ENCODE peak calls at places on chromosome 2, in nine cellular contexts. One of them, this sample, is unnamed.

GRCh38 chr2:208407667-208408066 is 1.1 kb downstream of the PTH2R start:
- DNase-seq in right atrium auricular region: no peak
- DNase-seq in right lobe of liver: no peak
- DNase-seq in fibroblast of lung: peak
- DNase-seq in mammary epithelial cell: no peak
- DNase-seq in AG04450: no peak
- DNase-seq in A549: peak
- DNase-seq in stomach: no peak
- DNase-seq in tibial nerve: no peak
- DNase-seq in this sample: peak

GRCh38 chr2:238122287-238123217 is 15.9 kb upstream of the KLHL30 start:
- DNase-seq in right atrium auricular region: no peak
- DNase-seq in right lobe of liver: peak
- DNase-seq in tibial nerve: no peak
- DNase-seq in mammary epithelial cell: no peak
- DNase-seq in stomach: no peak
- DNase-seq in fibroblast of lung: no peak
- DNase-seq in A549: no peak
- DNase-seq in AG04450: no peak
- DNase-seq in this sample: no peak

GRCh38 chr2:27747827-27748352 is 23.6 kb upstream of the MRPL33 start:
- DNase-seq in right atrium auricular region: peak
- DNase-seq in A549: no peak
- DNase-seq in right lobe of liver: no peak
- DNase-seq in stomach: no peak
- DNase-seq in fibroblast of lung: no peak
- DNase-seq in AG04450: no peak
- DNase-seq in tibial nerve: no peak
- DNase-seq in mammary epithelial cell: no peak
- DNase-seq in this sample: no peak

GRCh38 chr2:140199312-140199711 is 1419.1 kb upstream of the NXPH2 start:
- DNase-seq in mammary epithelial cell: no peak
- DNase-seq in right atrium auricular region: no peak
- DNase-seq in stomach: no peak
- DNase-seq in tibial nerve: no peak
- DNase-seq in right lobe of liver: no peak
- DNase-seq in fibroblast of lung: no peak
- DNase-seq in A549: no peak
- DNase-seq in AG04450: no peak
- DNase-seq in this sample: no peak

GRCh38 chr2:220044383-220044782 is 417.0 kb downstream of the SLC4A3 start:
- DNase-seq in mammary epithelial cell: no peak
- DNase-seq in fibroblast of lung: no peak
- DNase-seq in A549: no peak
- DNase-seq in right atrium auricular region: no peak
- DNase-seq in AG04450: no peak
- DNase-seq in right lobe of liver: no peak
- DNase-seq in stomach: no peak
- DNase-seq in tibial nerve: no peak
- DNase-seq in this sample: no peak

GRCh38 chr2:37648316-37649011 is 23.0 kb downstream of the CDC42EP3 start:
- DNase-seq in stomach: peak
- DNase-seq in right lobe of liver: peak
- DNase-seq in AG04450: no peak
- DNase-seq in A549: no peak
- DNase-seq in right atrium auricular region: no peak
- DNase-seq in mammary epithelial cell: no peak
- DNase-seq in tibial nerve: no peak
- DNase-seq in fibroblast of lung: no peak
- DNase-seq in this sample: no peak

GRCh38 chr2:160427629-160428424 is 65.8 kb downstream of the RBMS1 start:
- DNase-seq in tibial nerve: no peak
- DNase-seq in right lobe of liver: no peak
- DNase-seq in stomach: no peak
- DNase-seq in A549: no peak
- DNase-seq in fibroblast of lung: peak
- DNase-seq in AG04450: no peak
- DNase-seq in mammary epithelial cell: peak
- DNase-seq in right atrium auricular region: no peak
- DNase-seq in this sample: peak

GRCh38 chr2:68463287-68463877 is 3.7 kb downstream of the FBXO48 start:
- DNase-seq in tibial nerve: no peak
- DNase-seq in stomach: no peak
- DNase-seq in right atrium auricular region: no peak
- DNase-seq in AG04450: peak
- DNase-seq in fibroblast of lung: peak
- DNase-seq in right lobe of liver: no peak
- DNase-seq in mammary epithelial cell: peak
- DNase-seq in A549: peak
- DNase-seq in this sample: no peak

GRCh38 chr2:102049756-102050443 is 58.1 kb downstream of the IL1R2 start:
- DNase-seq in stomach: no peak
- DNase-seq in tibial nerve: peak
- DNase-seq in right atrium auricular region: peak
- DNase-seq in fibroblast of lung: peak
- DNase-seq in right lobe of liver: peak
- DNase-seq in mammary epithelial cell: no peak
- DNase-seq in A549: no peak
- DNase-seq in AG04450: no peak
- DNase-seq in this sample: no peak

GRCh38 chr2:216059233-216059834 is 22.3 kb downstream of the PECR start:
- DNase-seq in mammary epithelial cell: no peak
- DNase-seq in tibial nerve: no peak
- DNase-seq in A549: peak
- DNase-seq in right atrium auricular region: no peak
- DNase-seq in fibroblast of lung: no peak
- DNase-seq in right lobe of liver: no peak
- DNase-seq in AG04450: no peak
- DNase-seq in stomach: no peak
- DNase-seq in this sample: no peak

GRCh38 chr2:158228943-158229508 is 127.3 kb downstream of the UPP2 start:
- DNase-seq in AG04450: no peak
- DNase-seq in right lobe of liver: no peak
- DNase-seq in tibial nerve: no peak
- DNase-seq in mammary epithelial cell: no peak
- DNase-seq in fibroblast of lung: no peak
- DNase-seq in right atrium auricular region: no peak
- DNase-seq in stomach: no peak
- DNase-seq in A549: no peak
- DNase-seq in this sample: no peak

GRCh38 chr2:209496586-209496982 is 72.7 kb downstream of the MAP2 start:
- DNase-seq in tibial nerve: no peak
- DNase-seq in AG04450: no peak
- DNase-seq in A549: no peak
- DNase-seq in right atrium auricular region: no peak
- DNase-seq in fibroblast of lung: peak
- DNase-seq in mammary epithelial cell: peak
- DNase-seq in right lobe of liver: no peak
- DNase-seq in stomach: no peak
- DNase-seq in this sample: peak

GRCh38 chr2:88307817-88308216 is 137.7 kb downstream of the THNSL2 start:
- DNase-seq in mammary epithelial cell: peak
- DNase-seq in A549: peak
- DNase-seq in right atrium auricular region: no peak
- DNase-seq in stomach: no peak
- DNase-seq in fibroblast of lung: no peak
- DNase-seq in tibial nerve: no peak
- DNase-seq in AG04450: no peak
- DNase-seq in right lobe of liver: no peak
- DNase-seq in this sample: no peak
- TF ChIP-seq CTCF in mammary epithelial cell: peak
- TF ChIP-seq CTCF in A549: peak
- TF ChIP-seq CTCF in right atrium auricular region: peak
- TF ChIP-seq CTCF in stomach: no peak
- TF ChIP-seq CTCF in fibroblast of lung: no peak
- TF ChIP-seq CTCF in tibial nerve: no peak
- TF ChIP-seq CTCF in AG04450: peak
- TF ChIP-seq CTCF in right lobe of liver: peak
- TF ChIP-seq CTCF in this sample: peak

GRCh38 chr2:235232474-235233435 is 261.1 kb upstream of the AGAP1 start:
- DNase-seq in A549: no peak
- DNase-seq in tibial nerve: no peak
- DNase-seq in right lobe of liver: no peak
- DNase-seq in fibroblast of lung: no peak
- DNase-seq in right atrium auricular region: peak
- DNase-seq in mammary epithelial cell: no peak
- DNase-seq in stomach: no peak
- DNase-seq in AG04450: no peak
- DNase-seq in this sample: no peak

GRCh38 chr2:235225261-235225660 is 268.6 kb upstream of the AGAP1 start:
- DNase-seq in fibroblast of lung: no peak
- DNase-seq in A549: no peak
- DNase-seq in mammary epithelial cell: no peak
- DNase-seq in right atrium auricular region: peak
- DNase-seq in AG04450: no peak
- DNase-seq in tibial nerve: no peak
- DNase-seq in right lobe of liver: no peak
- DNase-seq in stomach: no peak
- DNase-seq in this sample: no peak

GRCh38 chr2:235227607-235228006 is 266.2 kb upstream of the AGAP1 start:
- DNase-seq in right atrium auricular region: no peak
- DNase-seq in right lobe of liver: no peak
- DNase-seq in stomach: no peak
- DNase-seq in mammary epithelial cell: no peak
- DNase-seq in A549: no peak
- DNase-seq in fibroblast of lung: no peak
- DNase-seq in AG04450: no peak
- DNase-seq in tibial nerve: no peak
- DNase-seq in this sample: no peak

GRCh38 chr2:235230809-235231601 is 262.8 kb upstream of the AGAP1 start:
- DNase-seq in stomach: no peak
- DNase-seq in right atrium auricular region: peak
- DNase-seq in mammary epithelial cell: no peak
- DNase-seq in A549: no peak
- DNase-seq in right lobe of liver: no peak
- DNase-seq in AG04450: no peak
- DNase-seq in fibroblast of lung: peak
- DNase-seq in tibial nerve: no peak
- DNase-seq in this sample: no peak

DNA sequence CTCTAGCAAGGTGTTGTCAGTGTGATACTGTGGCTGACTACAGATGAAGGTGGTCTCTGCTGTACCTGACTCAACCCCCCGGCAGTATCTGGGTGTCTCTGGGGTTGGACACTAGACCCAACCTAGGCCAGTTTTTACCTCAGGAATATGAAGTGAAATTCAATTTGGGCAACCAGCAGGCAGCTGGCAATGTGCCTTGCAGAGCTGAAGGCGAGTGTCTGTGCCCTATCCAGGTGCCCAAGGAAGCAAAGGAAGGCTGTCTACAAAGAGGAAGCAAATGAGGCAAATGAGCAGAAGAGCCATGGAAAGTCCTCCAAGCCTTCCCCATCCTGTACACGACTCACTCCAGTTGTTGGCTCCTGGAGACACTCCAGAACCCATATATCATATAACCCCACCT is 264.6 kb upstream of the AGAP1 start:
- DNase-seq in stomach: no peak
- DNase-seq in mammary epithelial cell: no peak
- DNase-seq in tibial nerve: no peak
- DNase-seq in right atrium auricular region: peak
- DNase-seq in right lobe of liver: no peak
- DNase-seq in fibroblast of lung: no peak
- DNase-seq in AG04450: no peak
- DNase-seq in A549: no peak
- DNase-seq in this sample: no peak
- H3K27ac ChIP-seq in stomach: no peak
- H3K27ac ChIP-seq in mammary epithelial cell: no peak
- H3K27ac ChIP-seq in tibial nerve: no peak
- H3K27ac ChIP-seq in right atrium auricular region: no peak
- H3K27ac ChIP-seq in right lobe of liver: no peak
- H3K27ac ChIP-seq in fibroblast of lung: no peak
- H3K27ac ChIP-seq in AG04450: no peak
- H3K27ac ChIP-seq in A549: no peak
- H3K27ac ChIP-seq in this sample: no peak

GRCh38 chr2:16640867-16641266 is 24.8 kb downstream of the CYRIA start:
- DNase-seq in right lobe of liver: no peak
- DNase-seq in A549: no peak
- DNase-seq in fibroblast of lung: no peak
- DNase-seq in stomach: no peak
- DNase-seq in mammary epithelial cell: no peak
- DNase-seq in tibial nerve: no peak
- DNase-seq in AG04450: no peak
- DNase-seq in right atrium auricular region: no peak
- DNase-seq in this sample: no peak

GRCh38 chr2:16639431-16639830 is 26.2 kb downstream of the CYRIA start:
- DNase-seq in stomach: no peak
- DNase-seq in A549: no peak
- DNase-seq in AG04450: no peak
- DNase-seq in mammary epithelial cell: no peak
- DNase-seq in right lobe of liver: no peak
- DNase-seq in tibial nerve: no peak
- DNase-seq in right atrium auricular region: no peak
- DNase-seq in fibroblast of lung: no peak
- DNase-seq in this sample: no peak

GRCh38 chr2:16638941-16639340 is 26.7 kb downstream of the CYRIA start:
- DNase-seq in right atrium auricular region: no peak
- DNase-seq in stomach: no peak
- DNase-seq in fibroblast of lung: no peak
- DNase-seq in A549: no peak
- DNase-seq in mammary epithelial cell: no peak
- DNase-seq in AG04450: no peak
- DNase-seq in tibial nerve: no peak
- DNase-seq in right lobe of liver: no peak
- DNase-seq in this sample: no peak

GRCh38 chr2:16641509-16641908 is 24.1 kb downstream of the CYRIA start:
- DNase-seq in AG04450: no peak
- DNase-seq in right atrium auricular region: no peak
- DNase-seq in tibial nerve: no peak
- DNase-seq in A549: no peak
- DNase-seq in mammary epithelial cell: no peak
- DNase-seq in fibroblast of lung: no peak
- DNase-seq in stomach: no peak
- DNase-seq in right lobe of liver: no peak
- DNase-seq in this sample: no peak

GRCh38 chr2:16640024-16640423 is 25.6 kb downstream of the CYRIA start:
- DNase-seq in right lobe of liver: no peak
- DNase-seq in mammary epithelial cell: no peak
- DNase-seq in stomach: no peak
- DNase-seq in right atrium auricular region: no peak
- DNase-seq in A549: no peak
- DNase-seq in tibial nerve: no peak
- DNase-seq in fibroblast of lung: no peak
- DNase-seq in AG04450: no peak
- DNase-seq in this sample: no peak
- H3K4me3 ChIP-seq in right lobe of liver: no peak
- H3K4me3 ChIP-seq in mammary epithelial cell: no peak
- H3K4me3 ChIP-seq in stomach: no peak
- H3K4me3 ChIP-seq in right atrium auricular region: no peak
- H3K4me3 ChIP-seq in A549: no peak
- H3K4me3 ChIP-seq in tibial nerve: no peak
- H3K4me3 ChIP-seq in fibroblast of lung: no peak
- H3K4me3 ChIP-seq in AG04450: no peak
- H3K4me3 ChIP-seq in this sample: no peak

DNA sequence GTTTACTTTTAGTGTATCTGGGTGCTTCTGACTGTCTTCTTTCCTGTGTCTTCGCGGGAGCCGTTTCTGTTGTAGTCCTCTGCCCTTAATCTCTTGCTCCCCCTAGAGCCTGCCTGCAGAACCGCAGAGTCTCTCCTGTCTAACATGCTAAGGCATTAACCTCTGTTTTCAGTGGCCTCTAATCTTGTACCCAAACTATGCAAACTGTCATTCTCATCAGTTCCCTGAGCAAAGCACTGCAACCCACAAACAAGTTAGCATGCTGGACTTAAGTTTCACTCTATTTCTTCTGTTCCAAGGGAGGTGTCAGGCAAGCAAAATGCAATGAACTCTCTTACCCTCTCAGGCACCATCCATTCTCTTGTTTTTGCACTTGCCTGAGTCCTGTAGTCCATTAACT is 138.4 kb downstream of the OTX1 start:
- DNase-seq in stomach: no peak
- DNase-seq in AG04450: peak
- DNase-seq in fibroblast of lung: peak
- DNase-seq in A549: peak
- DNase-seq in mammary epithelial cell: peak
- DNase-seq in right atrium auricular region: no peak
- DNase-seq in right lobe of liver: peak
- DNase-seq in tibial nerve: no peak
- DNase-seq in this sample: peak
- TF ChIP-seq CTCF in stomach: no peak
- TF ChIP-seq CTCF in AG04450: peak
- TF ChIP-seq CTCF in fibroblast of lung: peak
- TF ChIP-seq CTCF in A549: peak
- TF ChIP-seq CTCF in mammary epithelial cell: peak
- TF ChIP-seq CTCF in right atrium auricular region: no peak
- TF ChIP-seq CTCF in right lobe of liver: peak
- TF ChIP-seq CTCF in tibial nerve: no peak
- TF ChIP-seq CTCF in this sample: peak